ENCODE peak calls at places on chromosomes 7 and 10, in seven cellular contexts. S, P, C, J, L, G and W are unnamed samples.

GRCh38 chr7:85094046-85094720 is 92.7 kb downstream of the SEMA3D start:
- DNase-seq in S (no peak), J (no peak), G (no peak), L (no peak), C (no peak), P (no peak), W (no peak)

GRCh38 chr7:82507365-82507975 is 63.9 kb upstream of the CACNA2D1 start:
- DNase-seq in G (no peak), J (no peak), L (no peak), S (no peak), C (no peak), P (no peak), W (no peak)

GRCh38 chr10:100338434-100339036 is 8.5 kb upstream of the SCD start:
- DNase-seq in L (peak; percentile 74), J (peak; percentile 76), C (peak; percentile 75), P (peak; percentile 62), G (peak; percentile 61), S (peak; percentile 73), W (peak; percentile 30)

GRCh38 chr7:158975526-158976467 is 119.4 kb downstream of the DYNC2I1 start:
- DNase-seq in G (no peak), C (no peak), J (peak; percentile 40), L (no peak), P (no peak), S (no peak), W (no peak)

GRCh38 chr10:14487511-14487909 is 156.8 kb upstream of the FRMD4A start:
- DNase-seq in C (no peak), S (no peak), G (no peak), P (no peak), L (no peak), J (no peak), W (no peak)

GRCh38 chr7:108723343-108723957 is 153.8 kb downstream of the DNAJB9 start:
- DNase-seq in L (no peak), C (no peak), G (no peak), S (no peak), J (peak; percentile 68), P (no peak), W (no peak)

GRCh38 chr7:11185179-11185578 is 211.5 kb downstream of the PHF14 start:
- DNase-seq in L (no peak), C (no peak), J (no peak), S (no peak), P (no peak), G (no peak), W (no peak)

GRCh38 chr7:139394553-139394952 is 34.9 kb downstream of the LUC7L2 start:
- DNase-seq in C (no peak), G (no peak), S (no peak), P (no peak), J (no peak), L (no peak), W (no peak)

GRCh38 chr7:73429622-73430505 is 3.7 kb upstream of the FZD9 start:
- DNase-seq in S (no peak), P (no peak), J (no peak), G (no peak), L (no peak), C (no peak), W (peak; percentile 21)

GRCh38 chr10:80104066-80104926 is 25.8 kb downstream of the TMEM254 start:
- DNase-seq in S (no peak), P (peak; percentile 60), J (no peak), G (peak; percentile 31), C (peak; percentile 8), L (no peak), W (peak; percentile 36)

GRCh38 chr7:117098457-117098856 is 145.2 kb downstream of the ST7 start:
- DNase-seq in J (no peak), C (no peak), L (no peak), G (no peak), S (no peak), P (peak; percentile 94), W (peak; percentile 60)

GRCh38 chr7:115719963-115720362 is 310.6 kb downstream of the TFEC start:
- DNase-seq in G (no peak), L (no peak), P (no peak), J (no peak), S (no peak), C (no peak), W (no peak)

GRCh38 chr10:6333086-6333485 is 130.4 kb downstream of the PFKFB3 start:
- DNase-seq in G (no peak), C (no peak), P (no peak), L (no peak), S (no peak), J (no peak), W (no peak)

GRCh38 chr7:4132221-4132620 is 549.9 kb upstream of the FOXK1 start:
- DNase-seq in C (no peak), J (no peak), G (no peak), S (no peak), L (no peak), P (no peak), W (no peak)

GRCh38 chr10:7258948-7259523 is 151.8 kb downstream of the SFMBT2 start:
- DNase-seq in G (peak; percentile 39), C (peak; percentile 14), S (peak; percentile 72), L (peak; percentile 36), P (no peak), J (no peak), W (no peak)

GRCh38 chr10:130282492-130283233 is 146.5 kb downstream of the GLRX3 start:
- DNase-seq in S (peak; percentile 2), L (no peak), J (no peak), C (no peak), G (no peak), P (no peak), W (no peak)

GRCh38 chr7:1961776-1962276 is 270.9 kb downstream of the MAD1L1 start:
- DNase-seq in G (no peak), C (no peak), J (no peak), P (peak; percentile 92), L (no peak), S (peak; percentile 71), W (peak; percentile 27)

GRCh38 chr10:89369142-89370105 is 8.4 kb upstream of the IFIT1B start:
- DNase-seq in J (no peak), L (no peak), S (peak; percentile 62), G (no peak), P (peak; percentile 49), C (no peak), W (no peak)

GRCh38 chr7:16962986-16963385 is 81.2 kb upstream of the AGR3 start:
- DNase-seq in J (no peak), P (no peak), G (no peak), C (no peak), S (no peak), L (no peak), W (no peak)

GRCh38 chr7:42886866-42887509 is 24.9 kb downstream of the C7orf25 start:
- DNase-seq in P (no peak), G (no peak), C (no peak), L (no peak), S (no peak), J (no peak), W (no peak)

GRCh38 chr7:120959929-120960484 is 9.4 kb downstream of the ING3 start:
- DNase-seq in J (no peak), S (no peak), L (no peak), C (no peak), P (no peak), G (no peak), W (no peak)

GRCh38 chr7:45233249-45233775 is 75.7 kb downstream of the RAMP3 start:
- DNase-seq in J (no peak), L (no peak), G (no peak), S (no peak), P (no peak), C (no peak), W (no peak)

GRCh38 chr7:156993021-156993924 is 17.2 kb downstream of the MNX1 start:
- DNase-seq in L (no peak), J (no peak), S (no peak), G (no peak), C (no peak), P (no peak), W (no peak)

GRCh38 chr7:108015740-108016139 is 12.8 kb upstream of the LAMB1 start:
- DNase-seq in G (no peak), J (no peak), L (no peak), S (no peak), C (no peak), P (peak; percentile 19), W (no peak)

GRCh38 chr10:133127291-133128125 is 32.5 kb upstream of the KNDC1 start:
- DNase-seq in J (no peak), G (no peak), C (no peak), S (no peak), L (no peak), P (no peak), W (peak; percentile 34)

GRCh38 chr10:1189166-1190051 is 133.2 kb downstream of the WDR37 start:
- DNase-seq in G (no peak), J (no peak), S (no peak), P (no peak), L (no peak), C (no peak), W (no peak)

GRCh38 chr10:112362833-112363232 is 11.1 kb upstream of the ACSL5 start:
- DNase-seq in S (no peak), J (no peak), L (no peak), P (peak; percentile 69), G (no peak), C (no peak), W (peak; percentile 92)

GRCh38 chr10:89392974-89393373 is 551 bp downstream of the IFIT1 start:
- DNase-seq in J (peak; percentile 38), C (no peak), L (no peak), P (peak; percentile 52), S (peak; percentile 59), G (no peak), W (peak; percentile 7)

GRCh38 chr7:136666110-136666509 is 202.3 kb upstream of the CHRM2 start:
- DNase-seq in J (no peak), G (no peak), P (no peak), S (no peak), L (no peak), C (no peak), W (no peak)

GRCh38 chr10:51168086-51168815 is 94.0 kb downstream of the PRKG1 start:
- DNase-seq in G (no peak), S (no peak), L (no peak), C (no peak), P (no peak), J (no peak), W (no peak)

GRCh38 chr10:78688945-78689935 is 379.5 kb upstream of the ZMIZ1 start:
- DNase-seq in L (no peak), S (no peak), P (no peak), G (no peak), C (no peak), J (no peak), W (no peak)